ENCODE peak calls at places on chromosomes 13 and 19, in seven cellular contexts. N, M, V, J, Z, H and L are unnamed samples. For H3K4me1 and H3K9me3, the result is how much of the 10 kb centered on the place peaks cover.

GRCh38 chr19:44847144-44848035 is 1.3 kb downstream of the NECTIN2 start:
- DNase-seq in N (peak), M (peak), V (peak), J (peak), Z (peak), H (peak), L (peak)

GRCh38 chr19:34150558-34150957 is 21.7 kb upstream of the LSM14A start:
- DNase-seq in N (no peak), M (no peak), V (no peak), J (no peak), Z (no peak), H (no peak), L (no peak)

GRCh38 chr13:27927444-27928352 is 7.9 kb downstream of the PDX1 start:
- DNase-seq in N (no peak), M (peak), V (no peak), J (no peak), Z (no peak), H (no peak), L (no peak)

GRCh38 chr19:47446534-47447469 is 24.9 kb downstream of the SLC8A2 start:
- DNase-seq in N (no peak), M (no peak), V (no peak), J (no peak), Z (no peak), H (peak), L (no peak)

GRCh38 chr19:38445362-38445761 is 11.9 kb downstream of the RYR1 start:
- DNase-seq in N (no peak), M (no peak), V (no peak), J (no peak), Z (no peak), H (no peak), L (no peak)

GRCh38 chr13:43830481-43830873 is 43.7 kb upstream of the ENOX1 start:
- DNase-seq in N (no peak), M (no peak), V (no peak), J (no peak), Z (no peak), H (no peak), L (no peak)

GRCh38 chr19:19849056-19849455 is 16.6 kb upstream of the ZNF253 start:
- DNase-seq in N (no peak), M (no peak), V (no peak), J (no peak), Z (no peak), H (no peak), L (no peak)

GRCh38 chr13:111893607-111894443 is 173.1 kb upstream of the SOX1 start:
- DNase-seq in N (no peak), M (no peak), V (no peak), J (no peak), Z (no peak), H (no peak), L (no peak)

GRCh38 chr13:45162821-45163220 is 38.0 kb downstream of the KCTD4 start:
- DNase-seq in N (no peak), M (no peak), V (no peak), J (no peak), Z (no peak), H (no peak), L (no peak)

GRCh38 chr13:79541426-79542049 is 60.6 kb downstream of the NDFIP2 start:
- DNase-seq in N (no peak), M (no peak), V (no peak), J (no peak), Z (no peak), H (no peak), L (no peak)

GRCh38 chr13:44155422-44156293 is 218.0 kb upstream of the SERP2 start:
- DNase-seq in N (peak), M (no peak), V (peak), J (peak), Z (peak), H (peak), L (peak)

GRCh38 chr19:49812997-49813861 is at the start of gene FUZ:
- DNase-seq in N (peak), M (peak), V (peak), J (peak), Z (peak), H (peak), L (peak)

GRCh38 chr13:40181203-40181845 is 485.1 kb downstream of the FOXO1 start:
- DNase-seq in N (no peak), M (no peak), V (no peak), J (no peak), Z (no peak), H (no peak), L (no peak)

GRCh38 chr13:46172531-46172991 is 9.4 kb downstream of the LCP1 start:
- DNase-seq in N (no peak), M (no peak), V (no peak), J (no peak), Z (no peak), H (peak), L (no peak)

GRCh38 chr13:35514801-35515502 is 38.5 kb upstream of the MAB21L1 start:
- DNase-seq in N (no peak), M (no peak), V (no peak), J (no peak), Z (no peak), H (no peak), L (no peak)

GRCh38 chr19:48836089-48837017 is at the start of gene HSD17B14:
- DNase-seq in N (no peak), M (peak), V (no peak), J (no peak), Z (peak), H (peak), L (peak)

GRCh38 chr13:108895220-108895704 is 265.9 kb downstream of the MYO16 start:
- DNase-seq in N (no peak), M (no peak), V (no peak), J (no peak), Z (no peak), H (no peak), L (no peak)

GRCh38 chr13:21012841-21013681 is 48.3 kb downstream of the LATS2 start:
- DNase-seq in N (no peak), M (peak), V (no peak), J (no peak), Z (peak), H (no peak), L (no peak)

DNA sequence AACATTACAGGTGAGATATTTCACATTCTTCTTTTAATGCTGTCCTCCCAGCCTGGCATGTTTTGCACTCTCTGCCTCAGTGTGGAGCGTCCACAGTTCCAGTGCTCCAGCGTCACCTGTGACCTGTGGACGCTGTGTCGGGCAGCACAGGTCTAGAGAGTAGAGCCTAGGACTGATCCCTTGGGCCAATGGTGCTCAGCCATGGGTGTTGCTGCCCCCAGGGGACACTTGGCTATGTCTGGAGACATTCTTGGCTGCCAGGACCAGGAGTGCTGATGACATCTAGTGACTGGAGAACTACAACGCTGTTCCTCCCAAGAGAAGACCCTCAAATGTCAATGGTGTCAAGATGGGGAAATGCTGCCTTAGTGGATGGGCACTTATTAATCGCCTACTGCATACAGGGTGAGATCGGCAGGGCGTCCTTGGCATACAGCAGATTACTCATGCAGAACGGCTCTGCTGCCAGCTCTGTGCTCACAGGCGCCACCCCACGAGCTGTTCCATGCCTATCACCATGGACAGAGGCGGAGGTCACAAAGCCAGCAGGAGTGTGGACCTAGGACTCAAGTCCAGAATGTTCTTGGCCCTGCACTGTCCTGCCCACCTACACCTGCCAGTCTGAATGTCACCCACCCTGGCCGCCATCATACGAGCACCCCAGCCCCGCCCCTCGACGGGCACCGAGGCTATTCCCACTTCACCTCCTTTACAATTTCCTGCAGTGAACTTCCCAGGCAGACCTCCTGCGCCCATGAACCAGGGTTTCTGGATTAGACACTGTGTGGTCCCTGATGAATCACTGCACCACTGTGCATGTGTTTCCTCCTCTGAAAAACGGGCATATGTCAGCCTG is 13.9 kb upstream of the MADCAM1 start:
- DNase-seq in N (no peak), M (no peak), V (peak), J (no peak), Z (peak), H (no peak), L (no peak)
- TF ChIP-seq CTCF in N (no peak), M (no peak), V (no peak), J (no peak), Z (no peak), H (no peak), L (no peak)

DNA sequence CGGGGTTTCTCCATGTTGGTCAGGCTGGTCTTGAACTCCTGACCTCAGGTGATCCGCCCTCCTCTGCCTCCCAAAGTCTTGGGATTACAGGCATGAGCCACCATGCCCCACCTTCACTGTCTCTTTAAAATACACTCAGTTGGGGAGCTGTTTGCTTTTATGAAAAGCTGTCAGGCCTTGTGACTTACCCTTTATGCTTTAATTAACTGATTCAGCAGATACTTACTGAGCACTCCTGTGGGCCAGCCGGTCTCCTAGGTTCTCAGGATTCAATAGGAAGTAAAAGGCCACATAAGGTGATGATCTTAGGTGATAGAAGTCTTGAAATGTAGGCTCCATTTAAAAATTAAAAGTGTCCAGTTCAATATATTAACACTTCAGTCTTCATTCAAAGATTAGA is 7.5 kb downstream of the UBAC2 start:
- DNase-seq in N (no peak), M (no peak), V (no peak), J (no peak), Z (no peak), H (no peak), L (no peak)
- H3K4me1 ChIP-seq in N (under half), M (under half), V (under half), J (under half), Z (under half), H (under half), L (under half)

GRCh38 chr19:9962623-9963290 is 26.4 kb upstream of the OLFM2 start:
- DNase-seq in N (no peak), M (no peak), V (no peak), J (no peak), Z (no peak), H (no peak), L (no peak)

GRCh38 chr19:9961103-9961502 is 24.8 kb upstream of the OLFM2 start:
- DNase-seq in N (no peak), M (no peak), V (no peak), J (no peak), Z (no peak), H (no peak), L (no peak)

GRCh38 chr19:9953802-9954542 is 17.7 kb upstream of the OLFM2 start:
- DNase-seq in N (no peak), M (no peak), V (no peak), J (no peak), Z (no peak), H (no peak), L (no peak)

GRCh38 chr19:9956956-9957355 is 20.6 kb upstream of the OLFM2 start:
- DNase-seq in N (no peak), M (no peak), V (no peak), J (no peak), Z (no peak), H (no peak), L (no peak)

GRCh38 chr19:9958451-9958850 is 22.1 kb upstream of the OLFM2 start:
- DNase-seq in N (no peak), M (no peak), V (no peak), J (no peak), Z (no peak), H (no peak), L (no peak)
- H3K9me3 ChIP-seq in N (under half), M (under half), V (under half), J (under half), Z (under half), H (under half), L (under half)

GRCh38 chr13:63446329-63446728 is 2030.7 kb upstream of the PCDH20 start:
- DNase-seq in N (no peak), M (no peak), V (no peak), J (no peak), Z (no peak), H (no peak), L (no peak)
- TF ChIP-seq CTCF in N (no peak), M (no peak), V (no peak), J (no peak), Z (no peak), H (no peak), L (no peak)

GRCh38 chr19:6362351-6362801 is 1.0 kb downstream of the CLPP start:
- DNase-seq in N (no peak), M (no peak), V (no peak), J (no peak), Z (peak), H (no peak), L (no peak)
- H3K4me1 ChIP-seq in N (under half), M (under half), V (under half), J (under half), Z (under half), H (under half), L (under half)

DNA sequence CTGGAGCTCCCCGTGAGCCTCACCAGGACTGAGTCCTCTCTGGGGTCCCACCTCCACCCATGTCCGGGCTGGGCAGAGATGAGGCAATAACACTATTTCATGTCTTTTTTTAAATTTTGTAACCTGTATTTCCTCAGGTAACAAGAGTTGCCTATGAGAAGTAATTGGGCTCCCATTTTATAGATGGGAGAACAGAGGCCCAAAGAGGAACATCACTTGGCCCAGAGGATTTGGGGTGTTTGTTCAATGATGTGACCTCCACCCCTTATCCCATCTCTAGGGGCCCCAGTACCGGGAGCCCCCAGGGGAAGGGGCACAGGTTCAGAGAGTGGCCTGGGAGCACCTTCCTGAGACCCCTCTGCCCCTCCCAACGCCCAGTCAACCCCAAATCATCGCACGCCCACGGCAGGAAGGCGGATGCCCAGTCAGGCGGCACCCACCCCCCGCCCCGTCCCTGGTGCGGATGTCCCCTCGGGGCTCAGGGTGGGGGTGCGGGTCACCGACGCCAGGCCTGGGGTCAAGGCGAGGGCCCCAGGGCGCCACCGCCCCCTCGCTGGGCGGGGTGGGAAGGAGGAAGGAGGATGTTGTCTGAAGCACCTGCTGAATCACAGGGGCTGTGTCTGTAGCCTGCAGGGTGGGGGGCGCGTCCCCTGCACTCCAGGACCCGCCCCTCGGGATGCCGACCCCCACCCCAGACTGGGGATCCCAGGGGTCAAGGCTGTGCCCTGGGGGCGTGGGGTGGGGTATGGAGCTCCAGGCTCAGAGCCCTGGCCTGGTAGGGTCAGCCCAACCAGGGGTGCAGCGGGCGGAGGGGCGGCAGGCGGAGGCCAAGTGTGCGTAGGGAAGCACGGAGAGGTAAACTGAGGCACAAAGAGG is 9.0 kb upstream of the CIRBP start:
- DNase-seq in N (no peak), M (no peak), V (no peak), J (peak), Z (no peak), H (peak), L (no peak)
- H3K9me3 ChIP-seq in N (under half), M (under half), V (under half), J (under half), Z (under half), H (under half), L (under half)

DNA sequence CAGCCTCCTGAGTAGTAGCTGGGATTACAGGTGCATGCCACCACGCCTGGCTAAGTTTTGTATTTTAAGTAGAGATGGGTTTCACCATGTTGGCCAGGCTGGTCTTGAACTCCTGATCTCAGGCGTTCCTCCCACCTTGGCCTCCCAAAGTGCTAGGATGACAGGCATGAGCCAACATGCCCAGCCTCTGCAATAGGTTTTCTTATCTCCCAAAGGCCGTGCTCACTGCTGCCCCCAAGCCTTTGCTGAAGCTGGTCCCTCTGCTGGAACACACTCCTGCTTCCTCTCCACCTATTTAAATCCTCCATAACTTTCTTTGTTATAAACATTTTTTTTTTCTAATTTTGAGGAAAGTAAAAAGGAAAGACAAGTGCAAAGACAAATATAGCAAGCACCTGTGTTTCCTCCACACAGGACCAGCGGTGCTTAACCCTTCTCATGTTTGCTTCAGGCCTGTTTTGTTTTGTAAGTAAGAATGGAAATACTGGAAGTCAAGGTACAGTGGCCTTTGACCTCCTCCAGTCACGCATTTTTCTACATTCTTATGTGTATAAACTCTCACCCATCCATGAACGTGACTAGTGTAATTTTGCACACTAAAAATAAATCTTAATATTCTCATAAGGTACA is 14.5 kb upstream of the TNFAIP8L1 start:
- DNase-seq in N (no peak), M (no peak), V (no peak), J (peak), Z (no peak), H (no peak), L (no peak)
- TF ChIP-seq CTCF in N (no peak), M (no peak), V (peak), J (no peak), Z (no peak), H (no peak), L (no peak)

GRCh38 chr19:55640577-55641375 is at the start of gene ZNF580:
- DNase-seq in N (no peak), M (peak), V (peak), J (peak), Z (peak), H (peak), L (peak)
- H3K4me1 ChIP-seq in N (half or more), M (under half), V (half or more), J (half or more), Z (under half), H (half or more), L (under half)